ENCODE peak calls at places on chromosomes 3 and 15, in nine cellular contexts. One of them, this sample, is unnamed.

GRCh38 chr3:161413127-161413854 is 42.0 kb upstream of the SPTSSB start:
- DNase-seq in cardiac muscle cell: no peak
- DNase-seq in skeletal muscle cell: peak
- DNase-seq in stimulated activated CD8-positive, alpha-beta memory T cell treated with anti-CD3 and anti-CD28 coated beads, Interleukin-7, amount 100 ng/mL, for 1 hour: no peak
- DNase-seq in stimulated activated CD4-positive, alpha-beta T cell treated with anti-CD3 and anti-CD28 coated beads, Interleukin-12 subunit alpha, Interleukin-12 subunit beta, amount 100 ng/mL, for 4 hours: no peak
- DNase-seq in activated CD4-positive, alpha-beta T cell treated with anti-CD3 and anti-CD28 coated beads for 1 hour: no peak
- DNase-seq in H9: no peak
- DNase-seq in AG04449: no peak
- DNase-seq in glutamatergic neuron: no peak
- DNase-seq in this sample: peak

GRCh38 chr3:14847613-14848541 is 29.1 kb downstream of the FGD5 start:
- DNase-seq in cardiac muscle cell: no peak
- DNase-seq in skeletal muscle cell: no peak
- DNase-seq in stimulated activated CD8-positive, alpha-beta memory T cell treated with anti-CD3 and anti-CD28 coated beads, Interleukin-7, amount 100 ng/mL, for 1 hour: no peak
- DNase-seq in stimulated activated CD4-positive, alpha-beta T cell treated with anti-CD3 and anti-CD28 coated beads, Interleukin-12 subunit alpha, Interleukin-12 subunit beta, amount 100 ng/mL, for 4 hours: no peak
- DNase-seq in activated CD4-positive, alpha-beta T cell treated with anti-CD3 and anti-CD28 coated beads for 1 hour: no peak
- DNase-seq in H9: peak
- DNase-seq in AG04449: no peak
- DNase-seq in glutamatergic neuron: peak
- DNase-seq in this sample: peak

GRCh38 chr3:159174715-159175390 is 373.0 kb downstream of the MFSD1 start:
- DNase-seq in cardiac muscle cell: no peak
- DNase-seq in skeletal muscle cell: no peak
- DNase-seq in stimulated activated CD8-positive, alpha-beta memory T cell treated with anti-CD3 and anti-CD28 coated beads, Interleukin-7, amount 100 ng/mL, for 1 hour: no peak
- DNase-seq in stimulated activated CD4-positive, alpha-beta T cell treated with anti-CD3 and anti-CD28 coated beads, Interleukin-12 subunit alpha, Interleukin-12 subunit beta, amount 100 ng/mL, for 4 hours: no peak
- DNase-seq in activated CD4-positive, alpha-beta T cell treated with anti-CD3 and anti-CD28 coated beads for 1 hour: no peak
- DNase-seq in H9: no peak
- DNase-seq in AG04449: no peak
- DNase-seq in glutamatergic neuron: no peak
- DNase-seq in this sample: no peak

GRCh38 chr3:184234671-184235380 is 5.4 kb downstream of the VWA5B2 start:
- DNase-seq in cardiac muscle cell: no peak
- DNase-seq in skeletal muscle cell: no peak
- DNase-seq in stimulated activated CD8-positive, alpha-beta memory T cell treated with anti-CD3 and anti-CD28 coated beads, Interleukin-7, amount 100 ng/mL, for 1 hour: no peak
- DNase-seq in stimulated activated CD4-positive, alpha-beta T cell treated with anti-CD3 and anti-CD28 coated beads, Interleukin-12 subunit alpha, Interleukin-12 subunit beta, amount 100 ng/mL, for 4 hours: no peak
- DNase-seq in activated CD4-positive, alpha-beta T cell treated with anti-CD3 and anti-CD28 coated beads for 1 hour: no peak
- DNase-seq in H9: no peak
- DNase-seq in AG04449: no peak
- DNase-seq in glutamatergic neuron: no peak
- DNase-seq in this sample: no peak

GRCh38 chr3:14119651-14120050 is 5.0 kb downstream of the CHCHD4 start:
- DNase-seq in cardiac muscle cell: no peak
- DNase-seq in skeletal muscle cell: no peak
- DNase-seq in stimulated activated CD8-positive, alpha-beta memory T cell treated with anti-CD3 and anti-CD28 coated beads, Interleukin-7, amount 100 ng/mL, for 1 hour: no peak
- DNase-seq in stimulated activated CD4-positive, alpha-beta T cell treated with anti-CD3 and anti-CD28 coated beads, Interleukin-12 subunit alpha, Interleukin-12 subunit beta, amount 100 ng/mL, for 4 hours: no peak
- DNase-seq in activated CD4-positive, alpha-beta T cell treated with anti-CD3 and anti-CD28 coated beads for 1 hour: no peak
- DNase-seq in H9: no peak
- DNase-seq in AG04449: no peak
- DNase-seq in glutamatergic neuron: no peak
- DNase-seq in this sample: no peak

GRCh38 chr15:70322051-70322668 is 224.4 kb upstream of the TLE3 start:
- DNase-seq in cardiac muscle cell: no peak
- DNase-seq in skeletal muscle cell: no peak
- DNase-seq in stimulated activated CD8-positive, alpha-beta memory T cell treated with anti-CD3 and anti-CD28 coated beads, Interleukin-7, amount 100 ng/mL, for 1 hour: no peak
- DNase-seq in stimulated activated CD4-positive, alpha-beta T cell treated with anti-CD3 and anti-CD28 coated beads, Interleukin-12 subunit alpha, Interleukin-12 subunit beta, amount 100 ng/mL, for 4 hours: no peak
- DNase-seq in activated CD4-positive, alpha-beta T cell treated with anti-CD3 and anti-CD28 coated beads for 1 hour: no peak
- DNase-seq in H9: no peak
- DNase-seq in AG04449: no peak
- DNase-seq in glutamatergic neuron: no peak
- DNase-seq in this sample: no peak

GRCh38 chr15:40320931-40321371 is 2.5 kb upstream of the INAFM2 start:
- DNase-seq in cardiac muscle cell: peak
- DNase-seq in skeletal muscle cell: no peak
- DNase-seq in stimulated activated CD8-positive, alpha-beta memory T cell treated with anti-CD3 and anti-CD28 coated beads, Interleukin-7, amount 100 ng/mL, for 1 hour: no peak
- DNase-seq in stimulated activated CD4-positive, alpha-beta T cell treated with anti-CD3 and anti-CD28 coated beads, Interleukin-12 subunit alpha, Interleukin-12 subunit beta, amount 100 ng/mL, for 4 hours: peak
- DNase-seq in activated CD4-positive, alpha-beta T cell treated with anti-CD3 and anti-CD28 coated beads for 1 hour: no peak
- DNase-seq in H9: no peak
- DNase-seq in AG04449: no peak
- DNase-seq in glutamatergic neuron: peak
- DNase-seq in this sample: peak

GRCh38 chr3:168088106-168088722 is 7.5 kb downstream of the GOLIM4 start:
- DNase-seq in cardiac muscle cell: peak
- DNase-seq in skeletal muscle cell: no peak
- DNase-seq in stimulated activated CD8-positive, alpha-beta memory T cell treated with anti-CD3 and anti-CD28 coated beads, Interleukin-7, amount 100 ng/mL, for 1 hour: no peak
- DNase-seq in stimulated activated CD4-positive, alpha-beta T cell treated with anti-CD3 and anti-CD28 coated beads, Interleukin-12 subunit alpha, Interleukin-12 subunit beta, amount 100 ng/mL, for 4 hours: no peak
- DNase-seq in activated CD4-positive, alpha-beta T cell treated with anti-CD3 and anti-CD28 coated beads for 1 hour: no peak
- DNase-seq in H9: peak
- DNase-seq in AG04449: no peak
- DNase-seq in glutamatergic neuron: peak
- DNase-seq in this sample: no peak

GRCh38 chr3:172103724-172104123 is 64.3 kb downstream of the FNDC3B start:
- DNase-seq in cardiac muscle cell: peak
- DNase-seq in skeletal muscle cell: peak
- DNase-seq in stimulated activated CD8-positive, alpha-beta memory T cell treated with anti-CD3 and anti-CD28 coated beads, Interleukin-7, amount 100 ng/mL, for 1 hour: no peak
- DNase-seq in stimulated activated CD4-positive, alpha-beta T cell treated with anti-CD3 and anti-CD28 coated beads, Interleukin-12 subunit alpha, Interleukin-12 subunit beta, amount 100 ng/mL, for 4 hours: no peak
- DNase-seq in activated CD4-positive, alpha-beta T cell treated with anti-CD3 and anti-CD28 coated beads for 1 hour: no peak
- DNase-seq in H9: no peak
- DNase-seq in AG04449: peak
- DNase-seq in glutamatergic neuron: no peak
- DNase-seq in this sample: no peak

GRCh38 chr3:59408047-59408624 is 358.3 kb upstream of the CFAP20DC start:
- DNase-seq in cardiac muscle cell: no peak
- DNase-seq in skeletal muscle cell: no peak
- DNase-seq in stimulated activated CD8-positive, alpha-beta memory T cell treated with anti-CD3 and anti-CD28 coated beads, Interleukin-7, amount 100 ng/mL, for 1 hour: no peak
- DNase-seq in stimulated activated CD4-positive, alpha-beta T cell treated with anti-CD3 and anti-CD28 coated beads, Interleukin-12 subunit alpha, Interleukin-12 subunit beta, amount 100 ng/mL, for 4 hours: no peak
- DNase-seq in activated CD4-positive, alpha-beta T cell treated with anti-CD3 and anti-CD28 coated beads for 1 hour: no peak
- DNase-seq in H9: no peak
- DNase-seq in AG04449: no peak
- DNase-seq in glutamatergic neuron: no peak
- DNase-seq in this sample: no peak

GRCh38 chr15:88324241-88325065 is 67.9 kb upstream of the NTRK3 start:
- DNase-seq in cardiac muscle cell: no peak
- DNase-seq in skeletal muscle cell: no peak
- DNase-seq in stimulated activated CD8-positive, alpha-beta memory T cell treated with anti-CD3 and anti-CD28 coated beads, Interleukin-7, amount 100 ng/mL, for 1 hour: no peak
- DNase-seq in stimulated activated CD4-positive, alpha-beta T cell treated with anti-CD3 and anti-CD28 coated beads, Interleukin-12 subunit alpha, Interleukin-12 subunit beta, amount 100 ng/mL, for 4 hours: no peak
- DNase-seq in activated CD4-positive, alpha-beta T cell treated with anti-CD3 and anti-CD28 coated beads for 1 hour: no peak
- DNase-seq in H9: no peak
- DNase-seq in AG04449: no peak
- DNase-seq in glutamatergic neuron: no peak
- DNase-seq in this sample: no peak

GRCh38 chr3:54817628-54818027 is 110.2 kb downstream of the LRTM1 start:
- DNase-seq in cardiac muscle cell: no peak
- DNase-seq in skeletal muscle cell: no peak
- DNase-seq in stimulated activated CD8-positive, alpha-beta memory T cell treated with anti-CD3 and anti-CD28 coated beads, Interleukin-7, amount 100 ng/mL, for 1 hour: no peak
- DNase-seq in stimulated activated CD4-positive, alpha-beta T cell treated with anti-CD3 and anti-CD28 coated beads, Interleukin-12 subunit alpha, Interleukin-12 subunit beta, amount 100 ng/mL, for 4 hours: no peak
- DNase-seq in activated CD4-positive, alpha-beta T cell treated with anti-CD3 and anti-CD28 coated beads for 1 hour: no peak
- DNase-seq in H9: no peak
- DNase-seq in AG04449: peak
- DNase-seq in glutamatergic neuron: no peak
- DNase-seq in this sample: no peak

GRCh38 chr3:67016522-67017080 is 18.5 kb downstream of the KBTBD8 start:
- DNase-seq in cardiac muscle cell: no peak
- DNase-seq in skeletal muscle cell: no peak
- DNase-seq in stimulated activated CD8-positive, alpha-beta memory T cell treated with anti-CD3 and anti-CD28 coated beads, Interleukin-7, amount 100 ng/mL, for 1 hour: no peak
- DNase-seq in stimulated activated CD4-positive, alpha-beta T cell treated with anti-CD3 and anti-CD28 coated beads, Interleukin-12 subunit alpha, Interleukin-12 subunit beta, amount 100 ng/mL, for 4 hours: no peak
- DNase-seq in activated CD4-positive, alpha-beta T cell treated with anti-CD3 and anti-CD28 coated beads for 1 hour: no peak
- DNase-seq in H9: no peak
- DNase-seq in AG04449: no peak
- DNase-seq in glutamatergic neuron: no peak
- DNase-seq in this sample: no peak

GRCh38 chr3:21642433-21642832 is 108.6 kb downstream of the ZNF385D start:
- DNase-seq in cardiac muscle cell: no peak
- DNase-seq in skeletal muscle cell: no peak
- DNase-seq in stimulated activated CD8-positive, alpha-beta memory T cell treated with anti-CD3 and anti-CD28 coated beads, Interleukin-7, amount 100 ng/mL, for 1 hour: no peak
- DNase-seq in stimulated activated CD4-positive, alpha-beta T cell treated with anti-CD3 and anti-CD28 coated beads, Interleukin-12 subunit alpha, Interleukin-12 subunit beta, amount 100 ng/mL, for 4 hours: no peak
- DNase-seq in activated CD4-positive, alpha-beta T cell treated with anti-CD3 and anti-CD28 coated beads for 1 hour: no peak
- DNase-seq in H9: no peak
- DNase-seq in AG04449: no peak
- DNase-seq in glutamatergic neuron: no peak
- DNase-seq in this sample: no peak

GRCh38 chr3:100416176-100416575 is 14.8 kb downstream of the LNP1 start:
- DNase-seq in cardiac muscle cell: no peak
- DNase-seq in skeletal muscle cell: no peak
- DNase-seq in stimulated activated CD8-positive, alpha-beta memory T cell treated with anti-CD3 and anti-CD28 coated beads, Interleukin-7, amount 100 ng/mL, for 1 hour: no peak
- DNase-seq in stimulated activated CD4-positive, alpha-beta T cell treated with anti-CD3 and anti-CD28 coated beads, Interleukin-12 subunit alpha, Interleukin-12 subunit beta, amount 100 ng/mL, for 4 hours: no peak
- DNase-seq in activated CD4-positive, alpha-beta T cell treated with anti-CD3 and anti-CD28 coated beads for 1 hour: no peak
- DNase-seq in H9: no peak
- DNase-seq in AG04449: no peak
- DNase-seq in glutamatergic neuron: no peak
- DNase-seq in this sample: no peak